ENCODE peak calls at places on chromosomes 13 and 19, in eight cellular contexts. Q, M, O, A, J, D, H and G are unnamed samples.

GRCh38 chr19:38142176-38143035 is 81.6 kb downstream of the DPF1 start:
- DNase-seq in Q (no peak), M (no peak), O (peak; percentile 42), A (no peak), J (peak; percentile 85), D (peak; percentile 83), H (peak; percentile 84), G (peak; percentile 64)

GRCh38 chr19:13978306-13978705 is 26.0 kb downstream of the DCAF15 start:
- DNase-seq in Q (no peak), M (peak; percentile 52), O (peak; percentile 83), A (peak; percentile 81), J (peak; percentile 91), D (peak; percentile 97), H (peak; percentile 86), G (peak; percentile 89)

GRCh38 chr19:10068205-10068604 is 17.9 kb upstream of the SHFL start:
- DNase-seq in Q (no peak), M (no peak), O (no peak), A (no peak), J (no peak), D (no peak), H (no peak), G (no peak)

GRCh38 chr19:6475321-6476108 is 6.1 kb downstream of the DENND1C start:
- DNase-seq in Q (no peak), M (no peak), O (no peak), A (no peak), J (no peak), D (peak; percentile 55), H (no peak), G (no peak)

GRCh38 chr13:73428706-73429105 is 369.9 kb downstream of the KLF5 start:
- DNase-seq in Q (no peak), M (no peak), O (no peak), A (no peak), J (no peak), D (no peak), H (no peak), G (no peak)

GRCh38 chr13:45765464-45765863 is 63.3 kb downstream of the CBY2 start:
- DNase-seq in Q (no peak), M (no peak), O (no peak), A (no peak), J (no peak), D (no peak), H (no peak), G (no peak)

GRCh38 chr13:42876810-42877550 is 95.6 kb downstream of the FAM216B start:
- DNase-seq in Q (no peak), M (no peak), O (no peak), A (no peak), J (no peak), D (no peak), H (no peak), G (no peak)

GRCh38 chr19:14114854-14115253 is 2.7 kb downstream of the PRKACA start:
- DNase-seq in Q (no peak), M (no peak), O (peak; percentile 56), A (peak; percentile 54), J (peak; percentile 61), D (peak; percentile 60), H (peak; percentile 86), G (peak; percentile 71)

GRCh38 chr13:40585911-40586471 is 80.5 kb downstream of the FOXO1 start:
- DNase-seq in Q (no peak), M (no peak), O (no peak), A (no peak), J (no peak), D (no peak), H (no peak), G (no peak)

GRCh38 chr19:40519352-40520322 is 52.8 kb downstream of the SPTBN4 start:
- DNase-seq in Q (no peak), M (no peak), O (no peak), A (no peak), J (no peak), D (peak; percentile 74), H (peak; percentile 63), G (peak; percentile 33)

GRCh38 chr13:41549491-41549890 is 92.1 kb downstream of the RGCC start:
- DNase-seq in Q (no peak), M (no peak), O (no peak), A (no peak), J (no peak), D (no peak), H (no peak), G (no peak)

GRCh38 chr19:42441047-42441440 is 1.7 kb downstream of the CXCL17 start:
- DNase-seq in Q (no peak), M (no peak), O (no peak), A (no peak), J (no peak), D (no peak), H (no peak), G (no peak)

GRCh38 chr13:97226788-97227627 is 4.9 kb downstream of the MBNL2 start:
- DNase-seq in Q (peak; percentile 28), M (no peak), O (no peak), A (no peak), J (no peak), D (no peak), H (no peak), G (no peak)

GRCh38 chr19:36245210-36246005 is 30.5 kb downstream of the ZNF146 start:
- DNase-seq in Q (no peak), M (no peak), O (no peak), A (no peak), J (peak; percentile 34), D (peak; percentile 87), H (no peak), G (no peak)

GRCh38 chr19:1245884-1246816 is 2.2 kb upstream of the MIDN start:
- DNase-seq in Q (no peak), M (no peak), O (peak; percentile 45), A (no peak), J (no peak), D (peak; percentile 42), H (peak; percentile 98), G (peak; percentile 82)
- H3K4me1 ChIP-seq in Q (peaks cover 43% of the 10 kb centered on the region), M (peaks cover 36% of the 10 kb centered on the region), O (peaks cover 37% of the 10 kb centered on the region), A (peaks cover 24% of the 10 kb centered on the region), J (peaks cover 16% of the 10 kb centered on the region), D (peaks cover 8% of the 10 kb centered on the region), H (peaks cover 53% of the 10 kb centered on the region), G (peaks cover 62% of the 10 kb centered on the region)

GRCh38 chr13:24212254-24212653 is 51.7 kb downstream of the SPATA13 start:
- DNase-seq in Q (no peak), M (no peak), O (no peak), A (no peak), J (no peak), D (no peak), H (no peak), G (no peak)

GRCh38 chr13:24209138-24209537 is 48.6 kb downstream of the SPATA13 start:
- DNase-seq in Q (no peak), M (no peak), O (no peak), A (no peak), J (no peak), D (no peak), H (no peak), G (no peak)

GRCh38 chr13:24208314-24208713 is 47.8 kb downstream of the SPATA13 start:
- DNase-seq in Q (no peak), M (no peak), O (no peak), A (no peak), J (no peak), D (no peak), H (no peak), G (no peak)

GRCh38 chr13:24203726-24204295 is 43.3 kb downstream of the SPATA13 start:
- DNase-seq in Q (no peak), M (no peak), O (no peak), A (no peak), J (no peak), D (no peak), H (no peak), G (no peak)

DNA sequence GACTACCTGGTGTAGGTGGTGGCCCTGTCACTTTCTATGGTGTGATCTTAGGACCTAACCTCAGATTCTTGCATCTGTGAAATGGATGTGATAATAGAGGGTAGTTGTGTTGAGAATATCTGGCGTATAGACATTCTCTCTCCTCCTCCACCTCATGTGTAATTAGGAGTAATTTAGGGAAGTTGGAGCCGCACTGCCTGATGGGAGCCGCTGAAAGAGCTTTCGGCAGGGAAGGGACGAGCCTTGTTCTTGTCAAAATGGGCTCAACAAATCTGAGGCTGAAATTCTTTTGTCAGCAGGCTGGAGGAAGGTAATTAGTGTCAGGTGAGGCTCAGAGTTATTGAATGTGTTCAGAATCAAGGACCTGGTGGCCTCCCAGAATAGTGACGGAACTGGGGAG is 47.3 kb downstream of the SPATA13 start:
- DNase-seq in Q (no peak), M (no peak), O (no peak), A (no peak), J (no peak), D (no peak), H (no peak), G (no peak)
- H3K4me3 ChIP-seq in Q (no peak overlapping the region), M (no peak overlapping the region), O (no peak overlapping the region), A (no peak overlapping the region), J (no peak overlapping the region), D (no peak overlapping the region), H (no peak overlapping the region), G (no peak overlapping the region)

DNA sequence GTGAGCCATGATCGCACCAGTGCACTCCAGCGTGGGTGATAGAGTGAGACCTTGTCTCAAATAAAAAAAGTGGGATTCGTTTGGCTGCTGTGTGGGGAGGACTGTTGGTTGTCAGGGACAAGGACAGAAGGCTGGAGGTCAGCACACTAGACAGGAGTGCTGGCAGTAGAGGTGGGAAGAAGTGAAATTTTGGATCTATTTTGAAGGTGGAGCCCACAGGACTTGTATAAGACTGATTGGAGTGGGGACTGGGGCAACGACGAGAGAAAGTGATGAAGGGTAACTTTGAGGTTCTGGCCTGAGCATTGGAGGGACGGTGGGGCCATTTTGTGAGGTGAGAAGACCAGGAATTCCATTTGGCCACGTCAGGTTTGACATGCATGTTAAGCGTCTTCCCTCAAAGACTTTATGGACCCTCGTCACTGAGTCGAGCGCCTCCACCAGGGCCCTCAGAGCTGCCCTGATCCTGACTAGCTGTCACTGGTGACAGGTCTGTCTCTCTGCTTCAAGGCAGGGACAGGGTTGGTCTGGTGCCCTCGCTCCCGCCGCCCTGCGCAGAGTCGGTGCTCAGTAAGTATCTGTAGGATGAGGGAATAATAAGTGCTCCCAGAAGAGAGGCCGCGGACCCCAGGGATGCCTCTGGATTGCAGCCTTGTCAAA is 673 bp downstream of the CTU1 start:
- DNase-seq in Q (no peak), M (no peak), O (no peak), A (no peak), J (no peak), D (peak; percentile 68), H (no peak), G (no peak)
- TF ChIP-seq CTCF in Q (no peak), M (no peak), O (no peak), A (no peak), J (peak; percentile 17), D (peak; percentile 7), H (no peak), G (no peak)

DNA sequence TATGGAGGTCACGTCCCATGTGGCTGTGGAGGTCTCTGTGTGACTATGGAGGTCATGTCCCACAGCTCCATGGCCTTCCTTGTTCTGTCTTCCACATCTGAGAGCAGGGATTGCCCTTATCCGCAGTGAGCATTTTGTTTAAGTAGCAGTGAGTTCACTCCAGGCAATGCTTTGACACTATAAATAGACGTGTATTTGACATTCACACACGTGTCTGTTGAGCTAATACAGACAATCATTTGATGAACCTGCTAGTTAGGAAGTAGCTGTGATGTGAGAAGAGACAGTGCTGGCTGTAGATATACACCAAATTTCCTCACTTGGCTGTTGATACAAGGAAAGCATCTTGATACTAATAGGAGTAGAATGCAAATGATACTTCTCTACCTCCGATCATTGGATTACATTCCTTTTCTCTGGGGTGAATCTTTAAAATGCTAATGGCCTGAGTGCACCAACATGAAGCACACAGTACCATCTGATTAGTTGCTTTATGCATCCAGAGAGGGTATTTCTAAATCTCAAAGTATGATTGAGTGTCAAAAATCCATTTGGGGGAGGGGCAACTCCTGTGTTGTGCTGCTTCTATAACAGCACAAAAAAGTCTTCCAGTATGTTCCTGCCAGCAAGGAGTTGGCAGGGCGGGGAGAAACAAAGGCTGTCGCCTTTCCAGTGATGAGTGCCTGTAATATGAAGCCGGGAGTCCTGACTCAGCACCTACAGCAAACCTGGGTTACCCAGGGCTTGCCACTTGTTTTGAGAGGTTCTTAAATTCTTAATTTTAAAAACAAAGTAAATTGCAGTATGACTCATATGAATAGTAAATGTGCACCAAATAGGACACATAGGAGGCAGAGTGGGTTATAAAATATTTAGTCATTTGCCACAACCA is 7.0 kb downstream of the CUL4A start:
- DNase-seq in Q (no peak), M (no peak), O (peak; percentile 80), A (peak; percentile 73), J (no peak), D (peak; percentile 61), H (peak; percentile 81), G (no peak)
- H3K4me1 ChIP-seq in Q (peaks cover 44% of the 10 kb centered on the region), M (peaks cover 13% of the 10 kb centered on the region), O (peaks cover 12% of the 10 kb centered on the region), A (peaks cover 20% of the 10 kb centered on the region), J (peaks cover 19% of the 10 kb centered on the region), D (peaks cover 18% of the 10 kb centered on the region), H (peaks cover 80% of the 10 kb centered on the region), G (peaks cover 62% of the 10 kb centered on the region)